ENCODE peak calls at places on chromosomes 4 and X, in eight cellular contexts. Q is activated CD4-positive, alpha-beta T cell treated with anti-CD3 and anti-CD28 coated beads for 48 hours; F is head of caudate nucleus; L is NCI-H2171; X is HT1080; G is thoracic aorta; N is cardiac muscle cell; V is AG08395. U is an unnamed sample.

GRCh38 chr4:176185068-176185467 is 10.3 kb downstream of the SPATA4 start:
- DNase-seq in Q (no peak), F (no peak), L (no peak), X (peak), G (no peak), N (peak), V (peak), U (no peak)

GRCh38 chrX:42189601-42190000 is 266.2 kb upstream of the CASK start:
- DNase-seq in Q (no peak), F (no peak), L (no peak), X (no peak), G (no peak), N (peak), V (no peak), U (no peak)

GRCh38 chr4:16717266-16717970 is 181.0 kb downstream of the LDB2 start:
- DNase-seq in Q (no peak), F (no peak), L (no peak), X (no peak), G (no peak), N (peak), V (peak), U (no peak)

GRCh38 chr4:189786447-189786846 is 154.2 kb upstream of the FRG1 start:
- DNase-seq in Q (no peak), F (no peak), L (no peak), X (no peak), G (no peak), N (no peak), V (no peak), U (no peak)

GRCh38 chr4:113935190-113935589 is 44.3 kb downstream of the ARSJ start:
- DNase-seq in Q (no peak), F (no peak), L (no peak), X (no peak), G (no peak), N (peak), V (no peak), U (no peak)

GRCh38 chr4:6372649-6373525 is 99.5 kb downstream of the PPP2R2C start:
- DNase-seq in Q (peak), F (no peak), L (no peak), X (peak), G (no peak), N (peak), V (peak), U (no peak)

GRCh38 chr4:113355550-113356371 is 306.3 kb downstream of the ANK2 start:
- DNase-seq in Q (peak), F (no peak), L (no peak), X (peak), G (no peak), N (peak), V (peak), U (no peak)

GRCh38 chr4:70269674-70270073 is 27.3 kb downstream of the CSN3 start:
- DNase-seq in Q (no peak), F (no peak), L (no peak), X (no peak), G (no peak), N (peak), V (no peak), U (no peak)

GRCh38 chr4:74446193-74446868 is 1.4 kb downstream of the AREG start:
- DNase-seq in Q (no peak), F (no peak), L (no peak), X (no peak), G (no peak), N (peak), V (no peak), U (no peak)

GRCh38 chr4:121127100-121127499 is 37.0 kb downstream of the TNIP3 start:
- DNase-seq in Q (no peak), F (no peak), L (no peak), X (no peak), G (no peak), N (no peak), V (no peak), U (no peak)

GRCh38 chr4:10983885-10984284 is 299.3 kb upstream of the CLNK start:
- DNase-seq in Q (no peak), F (no peak), L (no peak), X (no peak), G (no peak), N (no peak), V (no peak), U (no peak)

GRCh38 chrX:25206761-25207160 is 191.0 kb upstream of the ARX start:
- DNase-seq in Q (no peak), F (no peak), L (no peak), X (peak), G (no peak), N (no peak), V (no peak), U (no peak)

GRCh38 chr4:85151349-85151748 is 184.9 kb upstream of the WDFY3 start:
- DNase-seq in Q (no peak), F (no peak), L (no peak), X (no peak), G (no peak), N (no peak), V (no peak), U (no peak)

GRCh38 chrX:2690856-2691542 is at the start of gene CD99:
- DNase-seq in Q (peak), F (peak), L (no peak), X (peak), G (peak), N (peak), V (peak), U (peak)

GRCh38 chr4:82739292-82740190 is 59.1 kb downstream of the SCD5 start:
- DNase-seq in Q (peak), F (peak), L (no peak), X (peak), G (no peak), N (peak), V (peak), U (peak)

GRCh38 chrX:69807400-69807799 is 191.5 kb downstream of the EDA start:
- DNase-seq in Q (no peak), F (no peak), L (no peak), X (peak), G (no peak), N (no peak), V (no peak), U (no peak)

GRCh38 chr4:4735870-4736269 is 123.6 kb upstream of the MSX1 start:
- DNase-seq in Q (no peak), F (no peak), L (no peak), X (no peak), G (no peak), N (peak), V (no peak), U (no peak)

GRCh38 chr4:99413160-99413559 is 22.0 kb downstream of the ADH7 start:
- DNase-seq in Q (no peak), F (no peak), L (no peak), X (no peak), G (no peak), N (no peak), V (no peak), U (no peak)

GRCh38 chr4:25161599-25161960 is 1.3 kb upstream of the SEPSECS start:
- DNase-seq in Q (no peak), F (no peak), L (no peak), X (peak), G (no peak), N (no peak), V (no peak), U (no peak)

GRCh38 chrX:81708506-81708905 is 506.6 kb downstream of the SH3BGRL start:
- DNase-seq in Q (no peak), F (no peak), L (no peak), X (peak), G (no peak), N (no peak), V (no peak), U (no peak)

GRCh38 chr4:11720292-11720691 is 291.6 kb upstream of the HS3ST1 start:
- DNase-seq in Q (no peak), F (no peak), L (no peak), X (peak), G (no peak), N (peak), V (no peak), U (no peak)